ENCODE peak calls at places on chromosomes 12 and 14, in four cellular contexts. M, U, P and R are unnamed samples.
A peak's percentile ranks its signal among the peaks of the same experiment; 100 is the strongest.

GRCh38 chr12:69534389-69534822 is 50.9 kb upstream of the CCT2 start:
- DNase-seq in M (no peak), U (peak; percentile 76), P (no peak), R (no peak)

GRCh38 chr12:68844318-68844745 is 36.4 kb downstream of the MDM2 start:
- DNase-seq in M (no peak), U (no peak), P (no peak), R (no peak)

GRCh38 chr14:89202413-89202812 is 214.6 kb downstream of the FOXN3 start:
- DNase-seq in M (no peak), U (no peak), P (no peak), R (no peak)

GRCh38 chr14:75069021-75069810 is at the start of gene ZC2HC1C:
- DNase-seq in M (peak; percentile 97), U (peak; percentile 94), P (peak; percentile 93), R (peak; percentile 98)

GRCh38 chr14:90276627-90277367 is 20.4 kb downstream of the PSMC1 start:
- DNase-seq in M (no peak), U (no peak), P (no peak), R (no peak)

GRCh38 chr14:104318558-104319488 is 180.4 kb downstream of the KIF26A start:
- DNase-seq in M (peak; percentile 7), U (no peak), P (no peak), R (no peak)

GRCh38 chr12:16520328-16520727 is 85.6 kb downstream of the LMO3 start:
- DNase-seq in M (no peak), U (no peak), P (no peak), R (no peak)

GRCh38 chr12:28759334-28759733 is 389.7 kb upstream of the FAR2 start:
- DNase-seq in M (no peak), U (no peak), P (no peak), R (no peak)

GRCh38 chr14:40164083-40164482 is 731.9 kb upstream of the FBXO33 start:
- DNase-seq in M (no peak), U (no peak), P (no peak), R (no peak)

GRCh38 chr12:1047898-1048660 is 57.1 kb downstream of the ERC1 start:
- DNase-seq in M (no peak), U (no peak), P (no peak), R (no peak)

GRCh38 chr14:99718031-99718810 is 34.1 kb downstream of the CYP46A1 start:
- DNase-seq in M (no peak), U (no peak), P (no peak), R (peak; percentile 27)

DNA sequence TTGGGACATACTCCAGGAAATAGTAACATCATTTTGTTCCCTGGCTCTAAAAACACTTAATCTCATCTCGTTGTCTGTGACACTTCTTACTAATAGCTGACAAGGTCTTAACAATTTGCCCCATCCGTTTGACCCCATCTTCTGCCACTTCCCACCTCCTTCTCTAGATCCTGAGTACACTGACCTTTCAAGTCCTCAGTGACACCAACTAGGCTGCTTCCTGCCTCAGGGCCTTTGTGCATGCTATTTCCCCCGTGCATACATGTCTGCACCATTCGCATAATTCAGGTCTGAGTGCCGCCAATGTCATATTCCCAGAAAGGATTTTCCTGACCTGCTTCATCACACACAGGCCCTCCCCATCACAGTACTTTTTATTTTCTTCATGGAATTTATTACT is 70.6 kb upstream of the CCND2 start:
- DNase-seq in M (no peak), U (no peak), P (no peak), R (no peak)
- H3K4me3 ChIP-seq in M (no peak overlapping the region), U (no peak overlapping the region), P (no peak overlapping the region), R (no peak overlapping the region)

GRCh38 chr14:69242311-69243224 is 17.4 kb upstream of the GALNT16 start:
- DNase-seq in M (peak; percentile 69), U (peak; percentile 56), P (no peak), R (no peak)
- H3K4me3 ChIP-seq in M (no peak overlapping the region), U (no peak overlapping the region), P (no peak overlapping the region), R (no peak overlapping the region)

GRCh38 chr12:54586620-54587019 is 1.8 kb downstream of the PPP1R1A start:
- DNase-seq in M (no peak), U (no peak), P (no peak), R (no peak)

GRCh38 chr12:54589964-54590363 is 1.5 kb upstream of the PPP1R1A start:
- DNase-seq in M (no peak), U (no peak), P (no peak), R (no peak)

GRCh38 chr12:54587315-54587821 is 1.1 kb downstream of the PPP1R1A start:
- DNase-seq in M (peak; percentile 28), U (no peak), P (no peak), R (no peak)

GRCh38 chr12:54588892-54589291 is 433 bp upstream of the PPP1R1A start:
- DNase-seq in M (no peak), U (no peak), P (no peak), R (no peak)

DNA sequence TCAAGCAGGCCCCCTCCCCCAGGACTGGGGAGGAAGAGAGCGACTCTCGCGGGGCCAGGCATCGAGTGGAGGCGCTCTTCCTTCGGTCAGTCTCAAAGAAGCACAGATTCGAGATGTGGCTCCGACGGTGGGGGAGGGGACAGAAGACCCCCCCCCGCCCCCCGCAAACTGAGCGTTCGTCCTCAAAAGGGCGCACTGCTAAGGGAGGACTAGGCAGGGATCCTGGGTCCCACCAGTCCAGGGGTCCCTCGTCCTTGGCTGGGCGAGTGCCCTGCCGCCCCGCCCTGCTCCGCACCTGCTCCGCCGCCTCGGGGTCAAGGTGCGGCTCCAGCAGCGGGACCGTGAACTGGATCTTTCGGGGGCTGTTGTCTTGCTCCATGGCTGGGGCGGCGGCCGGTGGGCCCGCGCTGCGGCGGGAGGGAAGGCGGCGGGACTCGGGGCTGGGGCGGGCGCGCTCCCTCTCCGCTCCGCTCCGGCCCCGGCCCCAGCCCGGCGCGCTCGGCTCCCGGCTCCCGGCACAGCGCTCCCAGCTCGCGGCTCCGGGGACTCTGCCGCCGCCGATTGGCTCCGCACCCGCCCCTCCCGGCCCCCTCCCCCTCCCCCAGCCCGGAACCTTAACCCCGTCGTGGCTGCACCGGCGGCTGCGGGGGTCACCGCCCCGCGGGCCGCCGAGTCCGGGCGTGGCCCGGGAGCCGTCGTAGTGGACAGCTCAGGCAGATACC is at the start of gene PPP1R1A:
- DNase-seq in M (peak; percentile 51), U (no peak), P (no peak), R (no peak)
- H3K4me3 ChIP-seq in M (peak within 1 kb of the TSS; percentile 62), U (peak within 1 kb of the TSS; percentile 43), P (peak within 1 kb of the TSS; percentile 72), R (peak within 1 kb of the TSS; percentile 39)

GRCh38 chr12:3872800-3873636 is at the start of gene PARP11:
- DNase-seq in M (peak; percentile 97), U (peak; percentile 98), P (peak; percentile 97), R (peak; percentile 99)
- H3K4me3 ChIP-seq in M (peak within 1 kb of the TSS; percentile 71), U (peak within 1 kb of the TSS; percentile 73), P (peak within 1 kb of the TSS; percentile 72), R (peak within 1 kb of the TSS; percentile 67)

DNA sequence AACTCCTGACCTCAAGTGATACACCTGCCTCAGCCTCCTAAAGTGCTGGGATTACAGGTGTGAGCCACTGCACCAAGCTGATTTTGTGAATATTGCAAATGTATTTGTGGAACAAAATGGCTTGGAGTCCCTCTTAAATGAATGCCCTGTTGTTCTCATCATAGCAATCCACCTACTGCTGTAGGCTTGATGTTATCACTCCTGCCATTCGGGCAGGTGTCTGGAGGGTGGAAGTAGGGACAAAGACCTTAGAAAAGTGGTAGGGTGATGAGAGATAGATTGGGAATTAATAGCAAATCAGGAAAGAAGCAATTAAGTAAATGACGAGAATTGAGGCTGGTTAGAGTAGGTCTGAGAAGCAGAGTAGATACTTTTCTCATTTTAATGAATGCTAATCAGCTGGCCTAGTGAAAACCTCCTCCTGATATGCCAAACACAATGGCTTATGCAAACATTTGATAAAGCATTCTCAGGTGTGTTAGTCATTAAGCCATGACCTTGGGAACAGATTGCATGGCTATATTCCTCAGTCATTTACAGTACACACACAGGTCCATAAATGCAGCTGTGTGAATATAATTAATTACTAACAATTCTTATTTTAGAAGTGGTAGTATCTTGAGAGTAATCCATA is 60.5 kb upstream of the USP44 start:
- DNase-seq in M (no peak), U (no peak), P (no peak), R (no peak)
- H3K4me3 ChIP-seq in M (no peak overlapping the region), U (no peak overlapping the region), P (no peak overlapping the region), R (no peak overlapping the region)

DNA sequence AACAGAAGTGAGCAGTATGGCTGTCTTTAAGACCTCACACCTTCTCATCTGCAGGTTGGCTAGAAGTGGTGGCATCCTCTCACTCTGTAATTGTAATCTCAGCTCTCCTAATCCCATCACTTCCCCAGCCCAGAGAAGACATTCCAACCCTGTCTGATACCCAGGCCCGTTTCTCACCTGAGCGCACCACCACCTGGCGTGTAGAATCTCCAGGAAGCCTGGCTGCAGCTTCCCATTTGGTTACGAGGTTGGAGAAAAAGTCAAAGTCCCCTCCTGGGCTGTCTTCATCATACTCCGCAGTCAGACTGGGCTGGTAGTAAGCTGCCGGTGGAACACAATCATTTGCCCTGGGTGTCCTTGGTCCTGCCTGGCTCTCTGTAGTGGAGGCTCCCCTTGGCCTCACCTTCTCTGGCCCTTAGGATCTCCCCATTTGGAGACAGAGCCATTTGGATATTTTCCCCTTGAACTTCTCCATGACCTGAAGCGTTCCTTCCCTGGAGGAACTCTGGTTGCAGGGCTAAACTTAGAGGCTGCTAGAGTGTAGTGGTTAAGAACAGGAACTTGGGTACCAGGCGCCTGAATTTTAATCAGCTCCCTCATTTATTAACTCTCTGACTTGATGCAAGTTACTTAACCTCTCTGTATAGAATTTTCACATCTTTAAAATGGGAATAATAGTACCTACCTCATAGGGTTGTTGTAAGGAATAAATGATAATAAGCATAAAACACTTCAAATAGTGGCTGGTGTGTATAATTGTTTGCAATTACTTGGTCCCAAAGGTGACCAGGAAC is 1.8 kb downstream of the SDR39U1 start:
- DNase-seq in M (no peak), U (no peak), P (no peak), R (no peak)
- H3K4me3 ChIP-seq in M (no peak overlapping the region), U (no peak overlapping the region), P (peak overlapping the region; percentile 90), R (no peak overlapping the region)

DNA sequence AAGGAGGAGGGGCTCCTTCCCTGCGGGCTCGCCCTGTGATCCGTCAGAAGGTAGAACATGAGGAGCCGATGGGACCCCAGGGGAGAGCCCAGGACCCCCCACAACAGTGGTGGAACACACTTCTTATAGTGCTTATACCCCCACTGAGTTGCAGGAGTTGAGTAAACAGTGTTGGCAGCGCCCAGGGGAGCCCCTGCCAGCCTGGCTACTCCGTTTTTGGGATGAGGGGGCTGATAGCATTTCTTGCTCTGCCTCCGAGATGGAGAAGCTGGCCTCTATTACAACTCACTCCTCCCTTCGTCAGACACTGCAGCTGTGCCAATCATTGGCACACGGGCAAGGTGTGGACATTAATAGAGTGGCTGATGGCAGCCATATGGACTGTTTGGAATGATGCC is 95.0 kb upstream of the TMPO start:
- DNase-seq in M (no peak), U (no peak), P (no peak), R (no peak)
- H3K4me3 ChIP-seq in M (no peak overlapping the region), U (no peak overlapping the region), P (no peak overlapping the region), R (no peak overlapping the region)

DNA sequence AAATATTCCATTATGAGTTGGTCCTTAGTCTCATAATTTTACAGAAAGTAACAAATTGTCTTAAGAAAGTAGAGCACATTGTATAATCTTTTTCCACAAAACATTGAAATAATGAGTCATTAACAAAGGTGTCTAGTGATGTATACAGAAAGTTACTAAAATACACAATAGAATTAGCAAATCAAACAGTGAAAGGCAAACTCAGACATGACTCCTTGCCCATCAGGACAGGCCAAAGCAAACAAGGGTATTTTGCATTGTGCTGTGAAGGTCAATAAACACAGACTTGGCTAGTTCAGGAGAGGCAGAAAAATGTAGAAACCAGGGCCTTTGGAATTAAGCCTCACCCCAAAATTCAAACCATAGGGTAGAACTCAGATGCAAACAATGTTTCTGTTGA is 37.3 kb downstream of the SIX4 start:
- DNase-seq in M (no peak), U (no peak), P (no peak), R (no peak)
- H3K4me3 ChIP-seq in M (no peak overlapping the region), U (no peak overlapping the region), P (no peak overlapping the region), R (no peak overlapping the region)